ENCODE peak calls at places on chromosomes 6 and 20, in nine cellular contexts. One of them, this sample, is unnamed.

GRCh38 chr20:37984018-37984785 is 49.1 kb downstream of the TTI1 start:
- DNase-seq in heart right ventricle: peak
- DNase-seq in Panc1: no peak
- DNase-seq in uterus: peak
- DNase-seq in tibial nerve: no peak
- DNase-seq in Karpas-422: no peak
- DNase-seq in IMR-90: no peak
- DNase-seq in MM.1S: no peak
- DNase-seq in A549: no peak
- DNase-seq in this sample: peak

GRCh38 chr20:25489221-25489863 is 81.9 kb downstream of the GINS1 start:
- DNase-seq in IMR-90: no peak
- DNase-seq in Panc1: no peak
- DNase-seq in Karpas-422: no peak
- DNase-seq in MM.1S: no peak
- DNase-seq in heart right ventricle: no peak
- DNase-seq in A549: no peak
- DNase-seq in uterus: no peak
- DNase-seq in tibial nerve: no peak
- DNase-seq in this sample: no peak

GRCh38 chr20:3276400-3277015 is 37.5 kb upstream of the SLC4A11 start:
- DNase-seq in Panc1: peak
- DNase-seq in uterus: no peak
- DNase-seq in A549: peak
- DNase-seq in IMR-90: peak
- DNase-seq in heart right ventricle: no peak
- DNase-seq in MM.1S: peak
- DNase-seq in Karpas-422: peak
- DNase-seq in tibial nerve: no peak
- DNase-seq in this sample: no peak

GRCh38 chr6:135267085-135267484 is 86.0 kb downstream of the MYB start:
- DNase-seq in tibial nerve: no peak
- DNase-seq in Panc1: no peak
- DNase-seq in uterus: no peak
- DNase-seq in heart right ventricle: no peak
- DNase-seq in Karpas-422: no peak
- DNase-seq in IMR-90: no peak
- DNase-seq in MM.1S: peak
- DNase-seq in A549: no peak
- DNase-seq in this sample: no peak

GRCh38 chr20:63451821-63452220 is 20.6 kb downstream of the KCNQ2 start:
- DNase-seq in tibial nerve: no peak
- DNase-seq in Panc1: no peak
- DNase-seq in Karpas-422: no peak
- DNase-seq in MM.1S: no peak
- DNase-seq in A549: no peak
- DNase-seq in heart right ventricle: no peak
- DNase-seq in IMR-90: no peak
- DNase-seq in uterus: no peak
- DNase-seq in this sample: no peak

GRCh38 chr20:50121858-50122271 is 8.9 kb upstream of the UBE2V1 start:
- DNase-seq in uterus: no peak
- DNase-seq in Karpas-422: peak
- DNase-seq in Panc1: no peak
- DNase-seq in IMR-90: peak
- DNase-seq in tibial nerve: no peak
- DNase-seq in MM.1S: no peak
- DNase-seq in A549: peak
- DNase-seq in heart right ventricle: no peak
- DNase-seq in this sample: no peak

GRCh38 chr20:62420846-62421715 is 6.3 kb downstream of the RBBP8NL start:
- DNase-seq in Karpas-422: no peak
- DNase-seq in tibial nerve: no peak
- DNase-seq in IMR-90: no peak
- DNase-seq in MM.1S: no peak
- DNase-seq in heart right ventricle: no peak
- DNase-seq in A549: no peak
- DNase-seq in uterus: no peak
- DNase-seq in Panc1: no peak
- DNase-seq in this sample: no peak

GRCh38 chr20:55678126-55678525 is 327.2 kb downstream of the CBLN4 start:
- DNase-seq in heart right ventricle: no peak
- DNase-seq in MM.1S: no peak
- DNase-seq in uterus: no peak
- DNase-seq in Karpas-422: no peak
- DNase-seq in IMR-90: no peak
- DNase-seq in Panc1: no peak
- DNase-seq in A549: no peak
- DNase-seq in tibial nerve: no peak
- DNase-seq in this sample: no peak

GRCh38 chr6:28355743-28356665 is 6.3 kb downstream of the ZKSCAN3 start:
- DNase-seq in tibial nerve: peak
- DNase-seq in A549: peak
- DNase-seq in MM.1S: peak
- DNase-seq in uterus: peak
- DNase-seq in IMR-90: peak
- DNase-seq in Karpas-422: peak
- DNase-seq in Panc1: peak
- DNase-seq in heart right ventricle: peak
- DNase-seq in this sample: peak

GRCh38 chr6:28354688-28355554 is 5.2 kb downstream of the ZKSCAN3 start:
- DNase-seq in uterus: no peak
- DNase-seq in MM.1S: no peak
- DNase-seq in Panc1: no peak
- DNase-seq in A549: no peak
- DNase-seq in Karpas-422: peak
- DNase-seq in heart right ventricle: no peak
- DNase-seq in IMR-90: no peak
- DNase-seq in tibial nerve: no peak
- DNase-seq in this sample: no peak

GRCh38 chr6:28353356-28353755 is 3.6 kb downstream of the ZKSCAN3 start:
- DNase-seq in IMR-90: no peak
- DNase-seq in Karpas-422: no peak
- DNase-seq in uterus: no peak
- DNase-seq in heart right ventricle: no peak
- DNase-seq in tibial nerve: no peak
- DNase-seq in MM.1S: no peak
- DNase-seq in A549: no peak
- DNase-seq in Panc1: no peak
- DNase-seq in this sample: no peak

GRCh38 chr6:28356666-28357020 is 6.9 kb downstream of the ZKSCAN3 start:
- DNase-seq in IMR-90: no peak
- DNase-seq in Karpas-422: no peak
- DNase-seq in uterus: no peak
- DNase-seq in tibial nerve: no peak
- DNase-seq in MM.1S: no peak
- DNase-seq in Panc1: no peak
- DNase-seq in heart right ventricle: no peak
- DNase-seq in A549: no peak
- DNase-seq in this sample: no peak

DNA sequence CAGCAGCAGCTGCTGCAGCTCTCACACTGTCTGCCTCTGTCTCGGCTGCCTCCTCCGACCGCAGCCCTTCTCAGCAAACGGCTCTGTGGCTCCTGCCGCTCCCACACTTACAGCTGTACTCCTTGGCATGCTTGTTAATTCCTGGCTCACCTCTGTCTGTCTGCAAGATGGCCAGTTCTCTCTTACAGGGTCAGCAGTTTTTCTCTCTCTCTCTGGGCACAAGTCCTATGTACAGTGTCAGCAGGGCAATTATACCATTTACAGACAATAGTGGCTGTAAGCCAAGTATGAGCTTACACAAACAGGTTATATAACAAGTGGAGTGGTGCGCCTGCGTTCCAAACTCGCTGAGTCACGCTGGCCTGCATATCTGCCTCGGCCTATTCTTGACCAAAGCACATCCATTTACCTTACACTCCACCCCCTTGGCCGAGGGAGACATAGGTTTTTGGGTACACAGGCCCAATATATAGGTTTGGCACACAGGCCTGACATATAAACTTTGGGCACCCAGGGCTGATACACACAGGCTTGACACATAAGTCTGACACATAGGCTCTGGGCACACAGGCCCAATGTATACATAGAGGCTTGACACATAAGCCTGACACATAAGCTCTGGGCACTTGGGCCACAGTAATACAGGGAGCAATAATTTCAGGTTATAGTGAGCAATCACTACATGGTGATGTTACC is 4.4 kb downstream of the ZKSCAN3 start:
- DNase-seq in MM.1S: no peak
- DNase-seq in IMR-90: peak
- DNase-seq in Karpas-422: no peak
- DNase-seq in heart right ventricle: peak
- DNase-seq in uterus: peak
- DNase-seq in tibial nerve: no peak
- DNase-seq in Panc1: peak
- DNase-seq in A549: peak
- DNase-seq in this sample: peak
- H3K27ac ChIP-seq in MM.1S: no peak
- H3K27ac ChIP-seq in IMR-90: no peak
- H3K27ac ChIP-seq in Karpas-422: no peak
- H3K27ac ChIP-seq in heart right ventricle: peak
- H3K27ac ChIP-seq in uterus: peak
- H3K27ac ChIP-seq in tibial nerve: peak
- H3K27ac ChIP-seq in Panc1: peak
- H3K27ac ChIP-seq in A549: peak
- H3K27ac ChIP-seq in this sample: peak

GRCh38 chr6:34524989-34525388 is 31.1 kb downstream of the SPDEF start:
- DNase-seq in MM.1S: no peak
- DNase-seq in tibial nerve: no peak
- DNase-seq in Karpas-422: no peak
- DNase-seq in uterus: no peak
- DNase-seq in IMR-90: no peak
- DNase-seq in Panc1: no peak
- DNase-seq in A549: no peak
- DNase-seq in heart right ventricle: no peak
- DNase-seq in this sample: no peak

GRCh38 chr6:34523441-34524206 is 32.5 kb downstream of the SPDEF start:
- DNase-seq in tibial nerve: no peak
- DNase-seq in IMR-90: no peak
- DNase-seq in Panc1: no peak
- DNase-seq in A549: no peak
- DNase-seq in heart right ventricle: no peak
- DNase-seq in uterus: no peak
- DNase-seq in MM.1S: no peak
- DNase-seq in Karpas-422: no peak
- DNase-seq in this sample: no peak

GRCh38 chr6:34526241-34526972 is 29.7 kb downstream of the SPDEF start:
- DNase-seq in Karpas-422: no peak
- DNase-seq in tibial nerve: no peak
- DNase-seq in MM.1S: no peak
- DNase-seq in IMR-90: no peak
- DNase-seq in uterus: no peak
- DNase-seq in heart right ventricle: no peak
- DNase-seq in Panc1: no peak
- DNase-seq in A549: no peak
- DNase-seq in this sample: no peak

GRCh38 chr6:34526992-34527728 is 29.0 kb downstream of the SPDEF start:
- DNase-seq in Panc1: peak
- DNase-seq in IMR-90: peak
- DNase-seq in tibial nerve: peak
- DNase-seq in uterus: peak
- DNase-seq in Karpas-422: peak
- DNase-seq in MM.1S: peak
- DNase-seq in heart right ventricle: peak
- DNase-seq in A549: peak
- DNase-seq in this sample: peak

DNA sequence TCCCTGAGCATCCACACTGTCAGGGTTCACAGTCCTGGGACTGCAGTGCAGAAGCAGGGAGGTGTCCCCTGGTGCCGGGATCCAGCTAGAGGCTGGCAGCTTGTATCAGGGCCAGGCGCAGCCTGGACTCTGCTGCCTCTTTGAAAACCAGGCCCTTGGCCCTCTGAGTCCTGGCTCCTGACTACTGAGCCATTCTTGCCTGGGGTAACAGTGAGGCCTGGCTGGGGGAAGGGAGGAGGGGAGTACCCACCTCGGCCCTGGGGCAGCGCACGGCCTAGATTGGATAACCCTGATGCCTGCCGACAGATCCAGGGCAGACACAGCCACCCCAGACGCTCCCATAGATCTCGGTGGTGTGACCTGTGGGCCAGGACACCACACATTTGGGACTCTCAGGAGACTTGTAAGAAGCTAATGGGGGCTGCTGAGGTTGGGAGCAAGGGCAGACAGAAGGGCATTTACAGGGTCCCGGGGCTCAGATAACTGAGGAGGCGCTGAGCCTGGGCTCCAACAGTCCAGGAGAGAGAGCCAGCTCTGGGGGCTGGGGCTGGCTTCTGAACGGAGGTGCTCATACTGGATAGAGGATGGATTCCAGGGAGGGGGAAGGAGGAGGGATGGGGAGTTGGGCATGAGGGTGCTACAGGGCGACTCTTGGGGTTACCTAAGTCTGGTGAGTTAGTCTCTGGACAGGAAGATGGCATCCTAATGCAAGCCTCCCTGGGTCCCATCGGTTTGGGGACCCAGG is 30.5 kb downstream of the SPDEF start:
- DNase-seq in MM.1S: no peak
- DNase-seq in uterus: no peak
- DNase-seq in A549: no peak
- DNase-seq in IMR-90: no peak
- DNase-seq in Panc1: no peak
- DNase-seq in tibial nerve: no peak
- DNase-seq in heart right ventricle: no peak
- DNase-seq in Karpas-422: no peak
- DNase-seq in this sample: no peak
- H3K27ac ChIP-seq in MM.1S: no peak
- H3K27ac ChIP-seq in uterus: peak
- H3K27ac ChIP-seq in A549: peak
- H3K27ac ChIP-seq in IMR-90: no peak
- H3K27ac ChIP-seq in Panc1: no peak
- H3K27ac ChIP-seq in tibial nerve: peak
- H3K27ac ChIP-seq in heart right ventricle: no peak
- H3K27ac ChIP-seq in Karpas-422: no peak
- H3K27ac ChIP-seq in this sample: no peak

DNA sequence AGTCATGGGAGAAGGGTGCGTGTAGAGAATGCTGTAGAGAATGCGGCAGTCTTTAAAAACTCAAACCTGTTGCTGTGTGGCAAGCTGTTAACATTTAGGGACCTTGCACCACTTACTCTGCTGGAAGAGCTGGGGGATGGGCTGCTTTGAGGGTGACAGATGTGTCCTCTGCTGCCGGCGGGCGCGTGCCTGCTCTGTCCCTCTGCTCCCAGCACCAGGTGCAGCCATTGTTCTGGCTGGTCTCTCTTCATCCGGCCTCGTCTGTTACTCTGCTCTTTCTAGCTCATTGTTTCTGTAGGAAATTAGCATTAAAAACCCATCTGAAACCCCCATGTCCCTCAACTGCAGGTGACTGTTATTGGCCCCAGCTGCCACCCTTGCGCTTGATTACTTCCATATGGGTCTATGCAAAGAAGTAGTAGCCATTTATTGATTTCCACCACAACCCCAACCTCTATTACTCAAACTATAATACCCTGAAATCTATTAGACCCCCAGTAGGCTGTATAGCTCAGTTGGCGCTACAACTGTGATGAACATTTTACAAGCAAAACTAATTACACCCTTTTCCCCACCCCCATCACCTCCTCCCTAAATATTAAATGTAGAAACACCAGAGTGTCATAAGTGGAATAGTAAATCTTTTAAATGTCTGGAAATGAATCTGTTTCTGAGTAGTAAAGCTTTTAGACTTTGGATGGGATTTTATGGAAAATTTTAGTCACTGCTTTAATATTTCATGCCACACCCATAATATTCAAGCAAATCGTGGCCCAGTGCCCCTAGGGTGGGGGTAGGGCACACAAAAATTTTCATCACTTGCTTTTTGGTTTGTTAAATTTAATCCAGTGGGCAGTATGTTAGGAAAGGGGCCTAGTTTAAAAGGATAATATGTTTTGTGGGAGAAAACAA is 78.7 kb downstream of the CBFA2T2 start:
- DNase-seq in Panc1: no peak
- DNase-seq in Karpas-422: peak
- DNase-seq in heart right ventricle: peak
- DNase-seq in uterus: no peak
- DNase-seq in MM.1S: peak
- DNase-seq in IMR-90: no peak
- DNase-seq in tibial nerve: no peak
- DNase-seq in A549: no peak
- DNase-seq in this sample: peak
- H3K27ac ChIP-seq in Panc1: no peak
- H3K27ac ChIP-seq in Karpas-422: peak
- H3K27ac ChIP-seq in heart right ventricle: peak
- H3K27ac ChIP-seq in uterus: no peak
- H3K27ac ChIP-seq in MM.1S: peak
- H3K27ac ChIP-seq in IMR-90: no peak
- H3K27ac ChIP-seq in tibial nerve: peak
- H3K27ac ChIP-seq in A549: no peak
- H3K27ac ChIP-seq in this sample: peak

DNA sequence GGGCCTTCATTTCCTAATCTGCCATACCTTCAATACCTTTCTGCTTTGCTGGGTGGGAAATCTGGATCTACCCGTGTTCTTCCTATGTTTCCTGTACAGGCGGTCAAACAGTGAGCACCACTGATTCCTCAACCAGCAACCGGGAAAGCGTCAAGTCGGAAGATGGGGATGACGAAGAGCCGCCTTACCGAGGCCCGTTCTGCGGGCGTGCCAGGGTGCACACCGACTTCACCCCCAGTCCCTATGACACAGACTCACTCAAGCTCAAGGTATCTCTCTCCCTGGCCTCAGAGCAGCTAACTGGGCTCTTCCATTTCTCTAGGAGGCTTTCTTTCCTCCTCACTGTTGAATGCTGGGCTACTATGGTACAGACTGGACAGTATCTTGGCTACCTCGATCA is 190.1 kb downstream of the SASH1 start:
- DNase-seq in uterus: no peak
- DNase-seq in A549: no peak
- DNase-seq in Karpas-422: no peak
- DNase-seq in Panc1: no peak
- DNase-seq in MM.1S: no peak
- DNase-seq in tibial nerve: no peak
- DNase-seq in heart right ventricle: no peak
- DNase-seq in IMR-90: no peak
- DNase-seq in this sample: no peak
- H3K27ac ChIP-seq in uterus: no peak
- H3K27ac ChIP-seq in A549: no peak
- H3K27ac ChIP-seq in Karpas-422: no peak
- H3K27ac ChIP-seq in Panc1: no peak
- H3K27ac ChIP-seq in MM.1S: no peak
- H3K27ac ChIP-seq in tibial nerve: no peak
- H3K27ac ChIP-seq in heart right ventricle: no peak
- H3K27ac ChIP-seq in IMR-90: peak
- H3K27ac ChIP-seq in this sample: peak

This sample was measured in substantia nigra.